ENCODE peak calls at places on chromosome 19, in nine cellular contexts. F is cardiac muscle cell; K is CD8-positive, alpha-beta T cell; M is ascending aorta; Q is testis; I is brain microvascular endothelial cell; B is hepatocyte; Y is pancreas; C is IMR-90. H is an unnamed sample. For H3K27me3 and H3K36me3, the result is how much of the 10 kb centered on the place peaks cover.

GRCh38 chr19:10431943-10432735 is 11.8 kb downstream of the PDE4A start:
- DNase-seq in F (peak), K (peak), M (no peak), Q (peak), I (no peak), B (peak), Y (peak), C (no peak), H (no peak)

GRCh38 chr19:58364127-58364526 is 1.6 kb upstream of the ZNF497 start:
- DNase-seq in F (no peak), K (no peak), M (no peak), Q (no peak), I (no peak), B (no peak), Y (no peak), C (no peak), H (no peak)

GRCh38 chr19:57269515-57270250 is 10.6 kb upstream of the ZNF460 start:
- DNase-seq in F (peak), K (no peak), M (no peak), Q (no peak), I (peak), B (peak), Y (no peak), C (peak), H (peak)

GRCh38 chr19:50490991-50491472 is 14.4 kb upstream of the GARIN5A start:
- DNase-seq in F (no peak), K (peak), M (no peak), Q (no peak), I (no peak), B (no peak), Y (no peak), C (no peak), H (no peak)

GRCh38 chr19:50328257-50329145 is 676 bp downstream of the KCNC3 start:
- DNase-seq in F (no peak), K (no peak), M (no peak), Q (no peak), I (no peak), B (peak), Y (peak), C (no peak), H (no peak)

GRCh38 chr19:39082745-39083598 is 1.2 kb upstream of the ACP7 start:
- DNase-seq in F (no peak), K (no peak), M (no peak), Q (no peak), I (no peak), B (no peak), Y (no peak), C (no peak), H (no peak)

GRCh38 chr19:19460761-19461265 is 54.5 kb downstream of the TSSK6 start:
- DNase-seq in F (peak), K (peak), M (peak), Q (peak), I (no peak), B (no peak), Y (no peak), C (peak), H (no peak)

GRCh38 chr19:38543807-38544568 is 73.8 kb downstream of the MAP4K1 start:
- DNase-seq in F (peak), K (no peak), M (peak), Q (peak), I (peak), B (peak), Y (peak), C (peak), H (peak)

GRCh38 chr19:38234615-38235014 is 10.6 kb upstream of the DPF1 start:
- DNase-seq in F (no peak), K (no peak), M (no peak), Q (no peak), I (no peak), B (no peak), Y (no peak), C (no peak), H (no peak)

GRCh38 chr19:44745887-44746600 is 2.5 kb upstream of the BCL3 start:
- DNase-seq in F (no peak), K (no peak), M (no peak), Q (no peak), I (no peak), B (no peak), Y (no peak), C (no peak), H (no peak)

GRCh38 chr19:44746616-44746945 is 1.9 kb upstream of the BCL3 start:
- DNase-seq in F (no peak), K (no peak), M (no peak), Q (no peak), I (no peak), B (no peak), Y (no peak), C (no peak), H (no peak)

GRCh38 chr19:44747739-44748425 is 626 bp upstream of the BCL3 start:
- DNase-seq in F (peak), K (no peak), M (no peak), Q (peak), I (no peak), B (peak), Y (peak), C (peak), H (no peak)

GRCh38 chr19:44746946-44747738 is 1.4 kb upstream of the BCL3 start:
- DNase-seq in F (peak), K (peak), M (peak), Q (peak), I (peak), B (peak), Y (peak), C (peak), H (peak)

GRCh38 chr19:44745386-44745831 is 3.1 kb upstream of the BCL3 start:
- DNase-seq in F (peak), K (no peak), M (no peak), Q (peak), I (no peak), B (peak), Y (no peak), C (peak), H (peak)
- H3K27me3 ChIP-seq in F (under half), K (under half), M (under half), Q (under half), I (under half), B (under half), Y (under half), C (under half), H (under half)

GRCh38 chr19:7982103-7982502 is 23.3 kb downstream of the ELAVL1 start:
- DNase-seq in F (no peak), K (no peak), M (no peak), Q (no peak), I (no peak), B (no peak), Y (no peak), C (no peak), H (no peak)

GRCh38 chr19:7983995-7984837 is 21.2 kb downstream of the ELAVL1 start:
- DNase-seq in F (no peak), K (no peak), M (no peak), Q (no peak), I (no peak), B (no peak), Y (no peak), C (no peak), H (no peak)

GRCh38 chr19:7981661-7982060 is 23.8 kb downstream of the ELAVL1 start:
- DNase-seq in F (no peak), K (no peak), M (no peak), Q (no peak), I (no peak), B (no peak), Y (no peak), C (no peak), H (no peak)

GRCh38 chr19:7982651-7983099 is 22.8 kb downstream of the ELAVL1 start:
- DNase-seq in F (no peak), K (no peak), M (no peak), Q (no peak), I (no peak), B (no peak), Y (no peak), C (no peak), H (no peak)

GRCh38 chr19:7983286-7983950 is 22.0 kb downstream of the ELAVL1 start:
- DNase-seq in F (no peak), K (no peak), M (no peak), Q (no peak), I (no peak), B (no peak), Y (no peak), C (no peak), H (no peak)
- H3K36me3 ChIP-seq in F (half or more), K (under half), M (half or more), Q (under half), I (under half), B (under half), Y (under half), C (half or more), H (under half)

DNA sequence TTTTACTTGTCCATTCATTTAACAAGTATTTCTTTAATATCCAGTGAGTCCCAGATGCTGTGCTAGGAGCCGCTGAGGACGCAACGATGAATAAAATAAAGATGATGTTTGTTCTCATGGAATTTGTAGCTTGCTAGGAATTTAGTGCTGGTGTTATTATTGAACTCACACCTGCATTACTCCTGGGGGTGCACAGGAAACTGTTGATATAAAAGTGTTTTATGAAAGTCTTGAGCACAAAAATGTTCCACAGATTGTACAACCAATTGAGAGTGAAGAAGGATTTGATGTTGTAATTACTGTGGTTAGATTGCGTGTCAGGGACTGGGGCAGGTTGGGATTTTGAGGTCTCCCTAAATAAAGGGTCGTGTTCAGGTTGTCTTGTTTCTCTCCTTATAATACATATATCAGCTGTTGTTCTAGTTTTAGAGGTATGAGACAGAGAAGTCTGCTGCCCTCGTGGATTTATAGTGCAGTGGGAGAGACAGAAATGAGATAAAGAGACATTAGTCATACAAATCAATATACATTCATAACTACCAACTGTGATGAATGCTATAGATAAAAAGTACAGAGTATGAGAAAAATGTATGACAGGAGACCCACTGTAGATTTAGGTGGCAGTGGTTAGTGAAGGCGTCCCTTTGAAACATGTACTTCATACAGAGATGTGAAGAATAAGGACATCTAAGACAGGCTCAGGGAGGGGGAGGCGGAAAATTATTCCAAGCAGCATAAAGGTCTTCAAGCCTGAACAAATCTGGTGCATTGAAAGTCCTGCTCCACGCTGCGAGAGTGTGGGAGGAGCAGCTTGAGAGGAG is 11.3 kb downstream of the CACNG6 start:
- DNase-seq in F (no peak), K (no peak), M (no peak), Q (no peak), I (peak), B (no peak), Y (no peak), C (no peak), H (no peak)
- H3K27me3 ChIP-seq in F (under half), K (under half), M (under half), Q (under half), I (under half), B (under half), Y (under half), C (under half), H (under half)

DNA sequence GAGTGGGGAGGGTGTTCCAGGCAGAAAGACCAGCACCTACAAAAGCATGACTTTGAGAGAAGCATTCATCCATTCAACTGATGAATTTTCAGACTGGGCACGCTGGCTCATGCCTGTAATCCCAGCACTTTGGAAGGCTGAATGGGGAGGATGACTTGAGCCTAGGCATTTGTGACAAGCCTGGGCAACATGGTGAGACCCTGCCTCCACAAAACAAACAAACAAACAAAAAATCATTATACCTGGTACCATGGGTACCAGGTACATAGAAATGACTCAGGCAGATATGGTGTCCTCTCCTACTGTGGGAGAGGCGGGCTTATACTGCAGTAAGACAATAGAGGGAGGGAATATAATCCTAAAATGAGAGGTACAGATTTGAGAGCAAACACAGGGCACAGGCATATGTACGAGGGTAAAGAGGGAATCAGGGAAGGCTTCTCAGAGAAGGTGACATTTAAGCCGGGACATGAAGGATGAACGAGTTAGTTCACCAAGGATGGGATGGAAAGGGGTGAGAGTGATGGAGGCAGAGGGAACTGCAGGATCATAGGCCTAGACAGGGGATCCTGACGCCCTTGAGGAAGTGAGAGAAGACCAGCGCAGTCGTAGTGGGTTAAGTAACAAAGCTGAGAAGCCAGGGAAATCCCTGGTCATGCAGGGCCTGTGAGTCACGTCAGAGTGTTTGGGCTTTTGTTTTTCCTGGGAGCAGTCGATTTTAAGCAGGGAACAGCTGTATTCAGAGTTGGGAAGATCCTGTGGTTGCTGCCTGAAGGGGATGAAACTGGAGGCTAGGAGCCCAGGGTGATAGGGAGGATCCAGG is 2.9 kb downstream of the CYP2S1 start:
- DNase-seq in F (peak), K (no peak), M (no peak), Q (no peak), I (peak), B (no peak), Y (no peak), C (peak), H (no peak)
- H3K36me3 ChIP-seq in F (under half), K (under half), M (under half), Q (under half), I (under half), B (under half), Y (under half), C (under half), H (under half)

GRCh38 chr19:18226956-18227780 is 930 bp upstream of the PDE4C start:
- DNase-seq in F (no peak), K (no peak), M (no peak), Q (no peak), I (no peak), B (no peak), Y (no peak), C (no peak), H (no peak)

GRCh38 chr19:18225355-18225701 is 910 bp downstream of the PDE4C start:
- DNase-seq in F (no peak), K (no peak), M (no peak), Q (no peak), I (no peak), B (no peak), Y (no peak), C (no peak), H (no peak)

GRCh38 chr19:18223860-18224524 is 2.2 kb downstream of the PDE4C start:
- DNase-seq in F (peak), K (no peak), M (no peak), Q (peak), I (no peak), B (peak), Y (peak), C (no peak), H (no peak)

GRCh38 chr19:18225702-18226468 is at the start of gene PDE4C:
- DNase-seq in F (peak), K (no peak), M (no peak), Q (no peak), I (no peak), B (no peak), Y (no peak), C (no peak), H (no peak)

GRCh38 chr19:18224525-18225354 is 1.5 kb downstream of the PDE4C start:
- DNase-seq in F (peak), K (peak), M (peak), Q (peak), I (peak), B (peak), Y (peak), C (peak), H (peak)
- H3K27me3 ChIP-seq in F (under half), K (under half), M (under half), Q (under half), I (under half), B (under half), Y (under half), C (under half), H (under half)

DNA sequence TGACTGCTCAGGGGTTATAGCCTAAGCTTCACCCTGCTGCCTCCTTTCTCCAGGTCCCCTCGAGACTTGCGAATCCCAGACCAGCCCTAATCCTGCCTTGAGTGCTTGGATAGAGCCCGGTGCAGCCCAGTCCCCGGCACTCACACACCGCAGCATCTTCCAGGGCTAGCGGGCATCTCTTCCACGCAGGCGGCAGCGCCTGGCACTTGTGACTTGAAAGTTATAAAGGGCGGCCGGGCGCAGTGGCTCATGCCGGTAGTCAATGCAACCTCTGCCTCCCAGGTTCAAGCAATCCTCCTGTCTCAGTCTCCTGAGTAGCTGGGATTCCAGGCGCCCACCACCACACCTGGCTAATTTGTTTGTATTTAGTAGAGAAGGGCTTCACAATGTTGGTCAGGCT is 1.9 kb downstream of the WDR18 start:
- DNase-seq in F (no peak), K (no peak), M (no peak), Q (no peak), I (no peak), B (no peak), Y (no peak), C (no peak), H (no peak)
- H3K36me3 ChIP-seq in F (under half), K (under half), M (under half), Q (under half), I (under half), B (under half), Y (under half), C (under half), H (under half)

DNA sequence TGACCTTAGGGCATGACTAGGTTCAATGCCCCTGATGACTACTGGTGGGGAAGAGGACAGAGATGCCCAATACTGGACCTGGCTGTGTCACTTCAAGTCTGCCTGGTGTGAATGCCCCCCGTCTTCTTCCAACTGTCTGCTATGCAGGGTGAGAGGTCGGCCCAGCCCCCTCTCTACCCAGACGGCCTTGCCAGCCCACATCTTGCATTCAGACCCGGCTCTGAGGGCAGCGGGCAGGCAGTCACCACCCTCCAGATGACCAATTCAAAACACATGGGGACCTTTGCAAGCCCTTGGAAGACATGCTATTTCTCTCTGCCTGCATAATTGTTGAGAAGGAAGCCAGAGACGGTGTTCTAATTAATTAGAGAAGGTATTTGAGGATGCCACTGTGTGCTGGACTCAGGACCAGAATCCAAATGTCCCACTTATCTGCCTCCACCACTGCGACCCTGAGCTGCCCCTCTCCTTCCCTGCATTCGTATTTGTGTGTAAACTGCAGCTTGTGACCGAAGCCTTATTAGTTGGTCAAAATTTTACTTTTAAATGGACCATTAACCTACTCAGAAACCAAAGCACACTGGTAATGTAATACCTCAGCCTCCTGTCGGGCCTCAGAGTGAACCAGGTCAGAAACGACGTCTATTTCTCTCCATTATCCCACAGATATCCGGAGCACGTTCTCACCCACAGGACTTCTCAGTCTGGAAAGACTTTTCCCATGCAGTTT is 406.9 kb downstream of the ZNF536 start:
- DNase-seq in F (no peak), K (no peak), M (no peak), Q (no peak), I (no peak), B (no peak), Y (no peak), C (no peak), H (no peak)
- H3K27me3 ChIP-seq in F (under half), K (under half), M (under half), Q (under half), I (under half), B (under half), Y (under half), C (under half), H (under half)

DNA sequence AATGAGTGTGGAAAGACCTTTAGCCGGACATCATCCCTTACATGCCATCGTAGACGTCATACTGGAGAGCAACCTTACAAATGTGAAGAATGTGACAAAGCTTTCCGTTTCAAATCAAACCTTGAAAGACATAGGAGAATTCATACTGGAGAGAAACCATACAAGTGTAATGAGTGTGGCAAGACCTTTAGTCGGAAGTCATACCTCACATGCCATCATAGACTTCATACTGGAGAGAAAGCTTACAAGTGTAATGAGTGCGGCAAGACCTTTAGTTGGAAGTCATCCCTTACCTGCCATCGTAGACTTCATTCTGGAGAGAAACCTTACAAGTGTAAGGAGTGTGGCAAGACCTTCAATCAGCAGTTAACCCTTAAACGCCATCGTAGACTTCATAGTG is 11.7 kb upstream of the ZNF813 start:
- DNase-seq in F (no peak), K (no peak), M (no peak), Q (no peak), I (no peak), B (no peak), Y (no peak), C (no peak), H (no peak)
- H3K36me3 ChIP-seq in F (under half), K (under half), M (under half), Q (under half), I (under half), B (under half), Y (under half), C (under half), H (under half)